ENCODE peak calls at places on chromosome 20, in four cellular contexts. B is H1, U is fibroblast of lung, X is tibial artery. M is an unnamed sample.
A peak's percentile ranks its signal among the peaks of the same experiment; 100 is the strongest.

GRCh38 chr20:50572922-50573777 is 63.0 kb downstream of the PTPN1 start:
- DNase-seq in B (no peak), U (peak; percentile 73), X (peak; percentile 94), M (no peak)

GRCh38 chr20:10555865-10556308 is 117.9 kb downstream of the JAG1 start:
- DNase-seq in B (no peak), U (peak; percentile 75), X (no peak), M (peak; percentile 70)

GRCh38 chr20:13543783-13544182 is 94.9 kb downstream of the TASP1 start:
- DNase-seq in B (no peak), U (no peak), X (no peak), M (no peak)

GRCh38 chr20:58471161-58471834 is 43.9 kb downstream of the APCDD1L start:
- DNase-seq in B (no peak), U (no peak), X (no peak), M (no peak)

GRCh38 chr20:63451821-63452220 is 20.6 kb downstream of the KCNQ2 start:
- DNase-seq in B (no peak), U (no peak), X (no peak), M (no peak)

GRCh38 chr20:50645253-50646068 is 45.9 kb downstream of the RIPOR3 start:
- DNase-seq in B (peak; percentile 85), U (peak; percentile 97), X (peak; percentile 81), M (peak; percentile 80)

GRCh38 chr20:11791316-11792228 is 126.1 kb upstream of the BTBD3 start:
- DNase-seq in B (no peak), U (no peak), X (no peak), M (peak; percentile 86)

GRCh38 chr20:61929971-61930666 is 135.6 kb downstream of the TAF4 start:
- DNase-seq in B (no peak), U (no peak), X (peak; percentile 55), M (no peak)

GRCh38 chr20:57625181-57625958 is 5.1 kb upstream of the ZBP1 start:
- DNase-seq in B (no peak), U (no peak), X (no peak), M (no peak)

GRCh38 chr20:42855896-42856295 is 333.8 kb downstream of the PTPRT start:
- DNase-seq in B (no peak), U (no peak), X (no peak), M (no peak)

GRCh38 chr20:64194269-64194668 is 30.0 kb downstream of the MYT1 start:
- DNase-seq in B (no peak), U (no peak), X (no peak), M (no peak)

GRCh38 chr20:63026582-63027424 is 20.0 kb upstream of the BHLHE23 start:
- DNase-seq in B (no peak), U (no peak), X (peak; percentile 55), M (no peak)

GRCh38 chr20:32506721-32507120 is 78.4 kb downstream of the NOL4L start:
- DNase-seq in B (no peak), U (no peak), X (no peak), M (no peak)

GRCh38 chr20:2144850-2145249 is 43.2 kb downstream of the STK35 start:
- DNase-seq in B (no peak), U (no peak), X (no peak), M (no peak)

GRCh38 chr20:25586877-25587276 is 1.5 kb upstream of the NINL start:
- DNase-seq in B (no peak), U (peak; percentile 11), X (no peak), M (no peak)

GRCh38 chr20:25588491-25588890 is 3.2 kb upstream of the NINL start:
- DNase-seq in B (no peak), U (no peak), X (no peak), M (no peak)

GRCh38 chr20:25580711-25581110 is 4.6 kb downstream of the NINL start:
- DNase-seq in B (no peak), U (peak; percentile 66), X (no peak), M (no peak)

GRCh38 chr20:25587536-25587935 is 2.2 kb upstream of the NINL start:
- DNase-seq in B (no peak), U (no peak), X (no peak), M (no peak)

DNA sequence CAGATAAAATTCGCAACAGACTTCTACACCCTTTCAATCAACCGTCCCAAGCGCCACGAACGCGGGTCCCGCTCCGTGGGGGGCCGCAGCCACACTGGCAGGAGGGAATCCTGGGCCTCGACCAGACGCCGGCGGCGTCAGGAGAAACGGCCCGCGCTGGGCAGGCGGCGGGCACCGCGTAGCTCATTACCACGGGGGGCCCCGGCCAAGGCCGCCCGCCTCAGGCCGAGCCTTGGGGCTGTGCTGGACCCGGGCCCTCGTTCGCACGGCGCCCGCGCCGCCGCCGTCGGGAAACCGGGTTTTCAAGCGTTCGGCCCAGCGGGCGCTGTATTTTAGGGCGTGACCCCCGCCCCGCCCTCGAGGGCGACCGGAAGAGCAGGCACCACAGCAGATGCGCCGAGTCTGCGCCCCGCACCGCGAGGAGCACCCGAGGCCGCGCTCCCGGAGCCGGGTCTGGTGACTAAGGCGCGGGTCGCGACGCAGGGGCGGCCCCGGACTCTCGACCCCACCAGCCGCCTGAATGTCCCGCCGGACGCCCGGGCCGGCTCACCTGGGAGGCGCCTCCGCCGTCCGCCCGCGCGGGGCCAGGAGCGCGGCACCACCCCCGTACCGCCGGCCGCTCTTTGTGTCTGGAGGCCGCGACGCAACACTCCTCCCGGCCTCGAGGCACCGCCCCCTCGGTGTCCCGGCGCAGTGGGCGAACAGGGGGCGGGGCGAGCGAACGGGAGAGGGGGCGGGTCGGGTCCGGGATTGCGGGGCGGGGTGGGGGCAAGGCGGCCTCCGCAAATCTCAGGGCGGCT is at the start of gene NINL:
- DNase-seq in B (peak; percentile 47), U (peak; percentile 66), X (peak; percentile 71), M (peak; percentile 23)
- H3K27ac ChIP-seq in B (peak within 1 kb of the TSS; percentile 88), U (peak within 1 kb of the TSS; percentile 73), X (peak within 1 kb of the TSS; percentile 60), M (peak within 1 kb of the TSS; percentile 50)

GRCh38 chr20:914727-915498 is 1.2 kb downstream of the ANGPT4 start:
- DNase-seq in B (no peak), U (no peak), X (peak; percentile 53), M (no peak)

GRCh38 chr20:919491-919916 is 3.4 kb upstream of the ANGPT4 start:
- DNase-seq in B (no peak), U (no peak), X (no peak), M (no peak)

GRCh38 chr20:916125-916799 is at the start of gene ANGPT4:
- DNase-seq in B (no peak), U (no peak), X (peak; percentile 61), M (no peak)

GRCh38 chr20:917416-917815 is 1.3 kb upstream of the ANGPT4 start:
- DNase-seq in B (no peak), U (no peak), X (peak; percentile 41), M (no peak)

DNA sequence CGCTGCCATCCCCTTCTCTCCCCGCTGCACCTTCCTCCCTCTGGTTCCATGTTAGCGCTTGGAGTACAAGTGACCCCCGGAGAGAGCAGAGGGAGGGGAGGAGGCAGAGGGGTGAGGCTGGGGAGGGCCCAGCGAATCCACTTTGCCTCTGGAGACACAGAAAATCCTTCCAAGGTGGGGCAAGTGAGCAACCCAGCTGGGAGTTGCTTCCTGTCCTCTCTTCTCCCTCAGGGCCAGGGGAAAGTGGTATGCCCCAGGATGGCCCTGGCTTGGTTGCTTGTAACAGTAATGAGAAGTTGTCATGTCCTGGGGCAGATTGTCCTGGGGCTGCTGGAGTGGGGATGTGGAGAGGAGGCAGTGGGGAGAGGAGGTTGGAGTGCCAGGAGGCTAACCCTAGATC is 691 bp upstream of the ANGPT4 start:
- DNase-seq in B (no peak), U (no peak), X (peak; percentile 57), M (no peak)
- TF ChIP-seq CTCF in B (no peak), U (no peak), X (no peak), M (no peak)

GRCh38 chr20:44648579-44648978 is 2.9 kb downstream of the ADA start:
- DNase-seq in B (no peak), U (no peak), X (no peak), M (no peak)

GRCh38 chr20:44646023-44646640 is 5.4 kb downstream of the ADA start:
- DNase-seq in B (no peak), U (peak; percentile 71), X (no peak), M (no peak)

GRCh38 chr20:44648068-44648467 is 3.4 kb downstream of the ADA start:
- DNase-seq in B (no peak), U (no peak), X (no peak), M (no peak)

GRCh38 chr20:44644384-44645131 is 6.9 kb downstream of the ADA start:
- DNase-seq in B (no peak), U (no peak), X (no peak), M (no peak)

DNA sequence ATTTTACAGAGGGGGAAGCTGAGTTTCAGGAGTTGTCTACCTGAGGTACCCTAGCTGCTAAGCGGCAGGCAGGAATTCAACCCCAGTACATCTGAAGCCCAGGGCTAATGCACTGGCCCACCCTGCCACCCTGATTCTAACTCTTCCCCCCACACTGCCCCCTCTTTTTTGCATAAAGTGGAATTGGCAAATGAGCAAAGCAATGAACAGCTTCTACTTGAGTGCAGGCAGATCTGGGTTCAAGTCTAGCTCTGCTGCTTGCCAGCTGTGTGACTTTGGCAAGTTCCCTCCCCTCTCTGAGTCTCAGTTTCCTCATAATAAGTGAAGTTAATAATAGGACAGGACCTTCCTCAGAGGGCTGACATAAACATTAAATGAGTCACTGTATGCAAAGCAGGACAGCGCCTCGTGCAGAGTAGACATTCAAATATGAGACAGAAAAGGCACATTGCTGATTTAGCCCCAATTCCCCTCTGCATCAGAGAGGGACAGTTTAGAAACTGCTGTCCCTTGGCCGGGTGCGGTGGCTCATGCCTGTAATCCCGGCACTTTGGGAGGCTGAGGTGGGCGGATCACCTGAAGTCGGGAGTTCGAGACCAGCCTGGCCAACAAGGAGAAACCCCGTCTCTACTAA is 4.7 kb downstream of the ADA start:
- DNase-seq in B (no peak), U (peak; percentile 64), X (no peak), M (peak; percentile 49)
- H3K27ac ChIP-seq in B (no peak overlapping the region), U (no peak overlapping the region), X (no peak overlapping the region), M (no peak overlapping the region)

GRCh38 chr20:45467861-45468260 is 1.7 kb upstream of the WFDC2 start:
- DNase-seq in B (no peak), U (no peak), X (no peak), M (no peak)

GRCh38 chr20:45470262-45470931 is 844 bp downstream of the WFDC2 start:
- DNase-seq in B (no peak), U (peak; percentile 5), X (no peak), M (no peak)

GRCh38 chr20:45469336-45470261 is at the start of gene WFDC2:
- DNase-seq in B (no peak), U (no peak), X (no peak), M (no peak)

GRCh38 chr20:45467172-45467571 is 2.4 kb upstream of the WFDC2 start:
- DNase-seq in B (no peak), U (no peak), X (no peak), M (no peak)

GRCh38 chr20:45470939-45471338 is 1.4 kb downstream of the WFDC2 start:
- DNase-seq in B (no peak), U (no peak), X (no peak), M (no peak)
- TF ChIP-seq CTCF in B (peak; percentile 21), U (no peak), X (no peak), M (peak; percentile 30)

GRCh38 chr20:25247100-25247665 is 702 bp upstream of the PYGB start:
- DNase-seq in B (no peak), U (peak; percentile 56), X (peak; percentile 86), M (peak; percentile 60)
- H3K27ac ChIP-seq in B (no peak overlapping the region), U (peak overlapping the region; percentile 50), X (peak overlapping the region; percentile 98), M (peak overlapping the region; percentile 84)

GRCh38 chr20:47220161-47220582 is 136.3 kb downstream of the ZMYND8 start:
- DNase-seq in B (no peak), U (no peak), X (no peak), M (no peak)
- TF ChIP-seq CTCF in B (peak; percentile 61), U (peak; percentile 56), X (no peak), M (peak; percentile 67)